ENCODE peak calls at places on chromosome 3, in four cellular contexts. One of them, this sample, is unnamed. For H3K4me1, the result is how much of the 10 kb centered on the place peaks cover.

GRCh38 chr3:42610978-42611377 is 10.5 kb downstream of the NKTR start:
- DNase-seq in heart left ventricle: no peak
- DNase-seq in GM23338: no peak
- DNase-seq in heart right ventricle: no peak
- DNase-seq in this sample: no peak

GRCh38 chr3:53478166-53478830 is 16.1 kb upstream of the CACNA1D start:
- DNase-seq in heart left ventricle: no peak
- DNase-seq in heart right ventricle: no peak
- DNase-seq in GM23338: no peak
- DNase-seq in this sample: no peak

GRCh38 chr3:5231067-5231466 is 43.6 kb downstream of the EDEM1 start:
- DNase-seq in heart right ventricle: no peak
- DNase-seq in GM23338: no peak
- DNase-seq in heart left ventricle: no peak
- DNase-seq in this sample: no peak

GRCh38 chr3:53114412-53115074 is 15.7 kb downstream of the RFT1 start:
- DNase-seq in heart left ventricle: no peak
- DNase-seq in heart right ventricle: no peak
- DNase-seq in GM23338: no peak
- DNase-seq in this sample: no peak

GRCh38 chr3:40070816-40071215 is 238.7 kb upstream of the EIF1B start:
- DNase-seq in heart right ventricle: no peak
- DNase-seq in heart left ventricle: no peak
- DNase-seq in GM23338: no peak
- DNase-seq in this sample: no peak

GRCh38 chr3:36597422-36597821 is 166.9 kb downstream of the DCLK3 start:
- DNase-seq in heart right ventricle: no peak
- DNase-seq in GM23338: no peak
- DNase-seq in heart left ventricle: no peak
- DNase-seq in this sample: no peak

GRCh38 chr3:100637197-100637631 is 27.8 kb downstream of the ADGRG7 start:
- DNase-seq in heart left ventricle: no peak
- DNase-seq in GM23338: no peak
- DNase-seq in heart right ventricle: no peak
- DNase-seq in this sample: no peak

GRCh38 chr3:182389041-182389815 is 404.1 kb upstream of the ATP11B start:
- DNase-seq in heart left ventricle: no peak
- DNase-seq in heart right ventricle: no peak
- DNase-seq in GM23338: no peak
- DNase-seq in this sample: peak

GRCh38 chr3:17645074-17645698 is 97.2 kb downstream of the TBC1D5 start:
- DNase-seq in heart right ventricle: peak
- DNase-seq in GM23338: peak
- DNase-seq in heart left ventricle: no peak
- DNase-seq in this sample: no peak

GRCh38 chr3:181698263-181698944 is 13.3 kb upstream of the SOX2 start:
- DNase-seq in heart right ventricle: no peak
- DNase-seq in heart left ventricle: no peak
- DNase-seq in GM23338: peak
- DNase-seq in this sample: no peak

GRCh38 chr3:8843347-8843746 is 73.9 kb upstream of the OXTR start:
- DNase-seq in heart right ventricle: no peak
- DNase-seq in GM23338: no peak
- DNase-seq in heart left ventricle: no peak
- DNase-seq in this sample: no peak

GRCh38 chr3:12629560-12629959 is 34.4 kb downstream of the RAF1 start:
- DNase-seq in heart left ventricle: peak
- DNase-seq in GM23338: no peak
- DNase-seq in heart right ventricle: peak
- DNase-seq in this sample: peak

GRCh38 chr3:139506792-139507191 is 30.5 kb upstream of the RBP2 start:
- DNase-seq in heart left ventricle: no peak
- DNase-seq in GM23338: peak
- DNase-seq in heart right ventricle: no peak
- DNase-seq in this sample: no peak

GRCh38 chr3:129173206-129173605 is 10.5 kb downstream of the CNBP start:
- DNase-seq in heart left ventricle: no peak
- DNase-seq in heart right ventricle: no peak
- DNase-seq in GM23338: no peak
- DNase-seq in this sample: no peak
- H3K4me1 ChIP-seq in heart left ventricle: half or more
- H3K4me1 ChIP-seq in heart right ventricle: half or more
- H3K4me1 ChIP-seq in GM23338: under half
- H3K4me1 ChIP-seq in this sample: half or more

DNA sequence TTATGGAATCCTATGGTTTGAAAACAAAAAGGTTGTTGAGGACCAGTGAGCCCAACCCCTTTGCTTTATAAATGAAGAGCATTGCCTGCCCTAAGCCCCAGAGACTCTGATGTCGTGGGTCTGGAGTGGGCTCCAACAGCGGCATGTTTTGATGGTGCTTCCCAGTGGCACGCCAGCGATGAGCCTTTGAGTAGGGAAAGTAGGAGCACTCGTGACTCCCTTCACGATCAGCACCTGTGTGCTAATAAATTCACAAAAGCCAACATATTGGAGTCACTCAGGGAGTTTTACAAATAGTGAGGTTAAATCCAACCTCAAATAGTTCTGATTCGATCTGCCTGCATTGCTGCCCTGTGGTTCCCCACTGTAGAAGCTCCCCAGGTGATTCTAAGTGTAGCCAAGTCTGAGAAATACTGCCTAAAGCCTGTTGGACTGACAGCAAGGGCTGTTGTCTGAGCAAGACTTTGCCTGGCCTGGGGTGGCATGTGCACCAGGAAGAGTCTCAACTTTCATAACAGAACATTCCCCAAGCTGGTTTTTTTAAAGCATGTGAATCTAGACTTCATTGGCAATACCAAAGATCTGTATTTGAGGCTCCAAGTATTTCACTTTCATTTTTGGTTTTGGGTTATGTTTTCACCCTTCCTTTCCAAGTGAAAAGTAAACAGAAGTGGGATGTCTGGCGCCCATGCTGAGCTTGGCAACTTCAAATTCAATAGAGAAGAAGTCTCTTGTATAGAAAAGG is 9.9 kb downstream of the CCR5 start:
- DNase-seq in GM23338: no peak
- DNase-seq in heart right ventricle: no peak
- DNase-seq in heart left ventricle: no peak
- DNase-seq in this sample: no peak
- H3K4me3 ChIP-seq in GM23338: no peak
- H3K4me3 ChIP-seq in heart right ventricle: no peak
- H3K4me3 ChIP-seq in heart left ventricle: no peak
- H3K4me3 ChIP-seq in this sample: no peak

GRCh38 chr3:177726807-177727206 is 529.5 kb upstream of the TBL1XR1 start:
- DNase-seq in heart left ventricle: no peak
- DNase-seq in heart right ventricle: no peak
- DNase-seq in GM23338: no peak
- DNase-seq in this sample: no peak
- H3K4me1 ChIP-seq in heart left ventricle: under half
- H3K4me1 ChIP-seq in heart right ventricle: under half
- H3K4me1 ChIP-seq in GM23338: under half
- H3K4me1 ChIP-seq in this sample: under half

GRCh38 chr3:123444744-123445143 is 4.1 kb downstream of the ADCY5 start:
- DNase-seq in heart left ventricle: no peak
- DNase-seq in GM23338: no peak
- DNase-seq in heart right ventricle: no peak
- DNase-seq in this sample: no peak
- H3K4me3 ChIP-seq in heart left ventricle: peak
- H3K4me3 ChIP-seq in GM23338: no peak
- H3K4me3 ChIP-seq in heart right ventricle: peak
- H3K4me3 ChIP-seq in this sample: peak

This sample was measured in stomach.